ENCODE peak calls at places on chromosome 9, in four cellular contexts. One of them, this sample, is unnamed.

GRCh38 chr9:81848472-81848871 is 79.8 kb upstream of the SPATA31D4 start:
- DNase-seq in PC-9: no peak
- DNase-seq in AG04449: no peak
- DNase-seq in colonic mucosa: no peak
- DNase-seq in this sample: no peak

GRCh38 chr9:113462781-113463286 is 693 bp upstream of the RGS3 start:
- DNase-seq in AG04449: no peak
- DNase-seq in PC-9: no peak
- DNase-seq in colonic mucosa: no peak
- DNase-seq in this sample: no peak

GRCh38 chr9:86368871-86369521 is 14.8 kb upstream of the TUT7 start:
- DNase-seq in colonic mucosa: no peak
- DNase-seq in PC-9: no peak
- DNase-seq in AG04449: no peak
- DNase-seq in this sample: no peak

GRCh38 chr9:136438548-136438908 is 1.1 kb downstream of the INPP5E start:
- DNase-seq in colonic mucosa: no peak
- DNase-seq in PC-9: no peak
- DNase-seq in AG04449: no peak
- DNase-seq in this sample: no peak

GRCh38 chr9:123162359-123163345 is 105.7 kb downstream of the STRBP start:
- DNase-seq in PC-9: no peak
- DNase-seq in AG04449: no peak
- DNase-seq in colonic mucosa: no peak
- DNase-seq in this sample: no peak

GRCh38 chr9:92610470-92611420 is 59.2 kb downstream of the IPPK start:
- DNase-seq in PC-9: no peak
- DNase-seq in colonic mucosa: no peak
- DNase-seq in AG04449: no peak
- DNase-seq in this sample: no peak

GRCh38 chr9:73402081-73403028 is 250.7 kb downstream of the ANXA1 start:
- DNase-seq in colonic mucosa: no peak
- DNase-seq in AG04449: no peak
- DNase-seq in PC-9: peak; percentile 4
- DNase-seq in this sample: no peak

GRCh38 chr9:34650816-34651215 is 1.2 kb upstream of the IL11RA start:
- DNase-seq in colonic mucosa: no peak
- DNase-seq in AG04449: no peak
- DNase-seq in PC-9: no peak
- DNase-seq in this sample: no peak

GRCh38 chr9:107330420-107330819 is 47.3 kb downstream of the RAD23B start:
- DNase-seq in colonic mucosa: no peak
- DNase-seq in PC-9: no peak
- DNase-seq in AG04449: no peak
- DNase-seq in this sample: no peak

GRCh38 chr9:125568616-125569015 is 138.4 kb downstream of the MAPKAP1 start:
- DNase-seq in PC-9: no peak
- DNase-seq in AG04449: no peak
- DNase-seq in colonic mucosa: no peak
- DNase-seq in this sample: no peak

GRCh38 chr9:70049672-70050271 is 6.1 kb downstream of the MAMDC2 start:
- DNase-seq in PC-9: peak; percentile 10
- DNase-seq in colonic mucosa: peak; percentile 59
- DNase-seq in AG04449: no peak
- DNase-seq in this sample: no peak

GRCh38 chr9:129505270-129505881 is 115.5 kb downstream of the C9orf50 start:
- DNase-seq in colonic mucosa: no peak
- DNase-seq in PC-9: no peak
- DNase-seq in AG04449: no peak
- DNase-seq in this sample: no peak

GRCh38 chr9:83935276-83935890 is 14.2 kb upstream of the KIF27 start:
- DNase-seq in AG04449: no peak
- DNase-seq in PC-9: peak; percentile 50
- DNase-seq in colonic mucosa: no peak
- DNase-seq in this sample: no peak

DNA sequence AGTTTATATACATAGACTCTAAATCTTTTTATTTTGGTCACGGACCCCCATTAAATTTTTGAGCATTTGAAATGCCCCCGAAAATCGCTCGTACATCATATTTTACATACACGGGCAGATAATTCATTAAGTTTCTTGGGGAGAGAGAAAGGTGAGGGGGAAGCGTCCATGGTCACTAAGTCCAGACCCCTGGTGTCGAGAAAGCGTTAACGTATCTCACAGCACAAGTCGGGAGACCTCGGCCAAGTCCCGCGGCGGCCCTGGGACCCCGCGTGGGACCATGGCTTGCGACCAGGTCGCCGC is 794 bp downstream of the PTBP3 start:
- DNase-seq in AG04449: no peak
- DNase-seq in PC-9: no peak
- DNase-seq in colonic mucosa: no peak
- DNase-seq in this sample: no peak
- TF ChIP-seq CTCF in AG04449: no peak
- TF ChIP-seq CTCF in PC-9: no peak
- TF ChIP-seq CTCF in colonic mucosa: no peak
- TF ChIP-seq CTCF in this sample: no peak

GRCh38 chr9:127133739-127134167 is 11.3 kb upstream of the ANGPTL2 start:
- DNase-seq in AG04449: peak; percentile 69
- DNase-seq in colonic mucosa: no peak
- DNase-seq in PC-9: no peak
- DNase-seq in this sample: no peak

GRCh38 chr9:127136081-127136879 is 13.8 kb upstream of the ANGPTL2 start:
- DNase-seq in AG04449: no peak
- DNase-seq in colonic mucosa: no peak
- DNase-seq in PC-9: no peak
- DNase-seq in this sample: no peak

GRCh38 chr9:127132921-127133647 is 10.6 kb upstream of the ANGPTL2 start:
- DNase-seq in AG04449: no peak
- DNase-seq in PC-9: no peak
- DNase-seq in colonic mucosa: no peak
- DNase-seq in this sample: no peak

GRCh38 chr9:127136880-127137639 is 14.6 kb upstream of the ANGPTL2 start:
- DNase-seq in AG04449: no peak
- DNase-seq in colonic mucosa: no peak
- DNase-seq in PC-9: no peak
- DNase-seq in this sample: no peak

DNA sequence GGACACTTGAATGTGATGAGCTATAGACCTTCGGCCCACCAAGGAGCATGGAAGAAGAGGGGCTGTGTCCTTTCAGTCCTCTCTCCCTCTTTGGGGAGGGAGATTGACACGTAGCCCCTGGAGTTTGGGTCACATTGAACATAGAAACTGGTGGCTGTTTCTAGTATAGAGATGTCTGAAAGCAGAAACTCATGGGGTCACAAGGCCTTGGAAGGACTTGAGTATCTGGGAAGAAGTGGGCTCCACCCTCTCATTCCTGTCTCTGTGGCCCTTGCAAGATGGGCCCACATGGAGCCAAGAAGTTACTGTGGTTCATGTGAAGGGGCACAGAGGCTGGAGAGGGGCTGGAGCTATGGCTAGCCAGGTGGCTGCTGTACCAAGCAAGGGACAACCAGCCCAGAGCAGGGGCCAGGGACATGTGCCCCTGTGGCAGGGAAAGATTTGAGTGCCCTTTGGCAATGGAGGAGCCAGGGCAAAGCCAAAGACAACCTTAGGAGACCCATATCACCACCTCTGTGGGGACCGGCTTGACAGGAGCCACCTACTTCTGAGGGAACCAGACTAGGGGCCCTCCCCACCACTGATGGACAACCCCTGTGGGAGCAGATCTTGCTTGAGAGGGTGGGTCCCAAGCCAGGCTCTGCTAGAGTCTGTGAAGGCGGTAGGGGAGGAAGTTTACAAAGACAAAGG is 12.8 kb upstream of the ANGPTL2 start:
- DNase-seq in PC-9: no peak
- DNase-seq in AG04449: no peak
- DNase-seq in colonic mucosa: no peak
- DNase-seq in this sample: no peak
- H3K4me3 ChIP-seq in PC-9: no peak overlapping the region
- H3K4me3 ChIP-seq in AG04449: no peak overlapping the region
- H3K4me3 ChIP-seq in colonic mucosa: no peak overlapping the region
- H3K4me3 ChIP-seq in this sample: no peak overlapping the region

DNA sequence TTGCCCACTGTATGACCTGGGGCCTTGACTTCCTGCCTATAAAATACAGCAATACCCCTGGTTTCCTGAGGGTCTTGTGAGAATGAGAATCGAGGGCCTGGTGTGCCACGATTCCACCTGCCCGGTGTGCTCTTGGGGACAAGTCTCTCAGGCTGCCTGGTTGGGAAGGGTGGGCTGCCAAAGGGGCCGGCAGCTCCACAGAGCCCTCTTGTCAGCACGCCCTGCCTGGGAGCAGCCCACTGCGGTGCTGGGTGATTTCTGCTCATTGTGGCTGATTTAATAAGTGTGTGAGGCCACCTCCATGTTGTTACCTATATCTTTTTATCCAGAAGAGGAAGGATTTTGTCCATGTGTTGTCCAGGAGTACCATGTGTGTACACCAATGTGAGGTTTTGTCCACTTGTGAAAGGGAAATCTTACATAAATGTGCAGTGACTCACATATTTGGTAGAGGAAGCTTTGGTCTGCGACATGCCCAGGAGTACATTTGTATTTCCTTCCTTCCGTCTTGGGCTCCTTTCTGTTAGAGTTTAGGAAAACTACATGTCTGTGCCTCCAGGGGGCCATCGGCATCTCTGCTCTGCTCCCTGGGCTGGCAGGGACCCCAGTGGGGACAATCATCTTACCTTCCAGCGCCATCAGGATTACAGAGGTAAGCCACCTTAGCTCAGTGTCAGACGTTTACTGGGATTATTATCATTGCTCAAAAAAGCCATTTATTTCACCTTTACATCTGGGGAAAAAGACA is 108.6 kb downstream of the PHF2 start:
- DNase-seq in colonic mucosa: no peak
- DNase-seq in PC-9: no peak
- DNase-seq in AG04449: no peak
- DNase-seq in this sample: no peak
- TF ChIP-seq CTCF in colonic mucosa: no peak
- TF ChIP-seq CTCF in PC-9: no peak
- TF ChIP-seq CTCF in AG04449: peak; percentile 13
- TF ChIP-seq CTCF in this sample: peak; percentile 12

GRCh38 chr9:16258708-16259107 is 611.8 kb downstream of the BNC2 start:
- DNase-seq in PC-9: no peak
- DNase-seq in colonic mucosa: no peak
- DNase-seq in AG04449: no peak
- DNase-seq in this sample: no peak

GRCh38 chr9:16258191-16258590 is 612.3 kb downstream of the BNC2 start:
- DNase-seq in PC-9: no peak
- DNase-seq in AG04449: no peak
- DNase-seq in colonic mucosa: no peak
- DNase-seq in this sample: no peak

GRCh38 chr9:16254674-16255073 is 615.8 kb downstream of the BNC2 start:
- DNase-seq in colonic mucosa: no peak
- DNase-seq in PC-9: no peak
- DNase-seq in AG04449: no peak
- DNase-seq in this sample: no peak

GRCh38 chr9:16255217-16255616 is 615.3 kb downstream of the BNC2 start:
- DNase-seq in PC-9: no peak
- DNase-seq in AG04449: no peak
- DNase-seq in colonic mucosa: no peak
- DNase-seq in this sample: no peak

DNA sequence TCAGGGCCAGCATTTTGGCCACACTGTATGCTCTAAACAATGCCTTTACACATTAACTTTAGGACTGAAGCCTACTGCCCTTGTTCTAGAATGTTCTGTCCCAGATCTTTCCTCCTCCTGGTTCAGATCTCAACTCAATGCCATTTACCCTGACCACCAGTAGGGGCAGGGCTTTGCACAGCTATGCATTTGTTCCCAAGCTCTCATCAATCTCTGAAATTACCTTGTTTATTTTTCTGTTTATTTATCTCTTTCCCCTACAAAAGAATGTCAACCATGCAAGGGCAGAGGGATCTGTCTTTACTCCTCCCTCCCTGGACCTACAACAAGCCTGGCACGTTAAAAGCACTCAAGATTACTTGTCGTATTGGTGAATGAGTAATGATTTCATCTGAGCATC is 612.9 kb downstream of the BNC2 start:
- DNase-seq in colonic mucosa: no peak
- DNase-seq in AG04449: no peak
- DNase-seq in PC-9: no peak
- DNase-seq in this sample: no peak
- H3K4me3 ChIP-seq in colonic mucosa: no peak overlapping the region
- H3K4me3 ChIP-seq in AG04449: no peak overlapping the region
- H3K4me3 ChIP-seq in PC-9: no peak overlapping the region
- H3K4me3 ChIP-seq in this sample: no peak overlapping the region

DNA sequence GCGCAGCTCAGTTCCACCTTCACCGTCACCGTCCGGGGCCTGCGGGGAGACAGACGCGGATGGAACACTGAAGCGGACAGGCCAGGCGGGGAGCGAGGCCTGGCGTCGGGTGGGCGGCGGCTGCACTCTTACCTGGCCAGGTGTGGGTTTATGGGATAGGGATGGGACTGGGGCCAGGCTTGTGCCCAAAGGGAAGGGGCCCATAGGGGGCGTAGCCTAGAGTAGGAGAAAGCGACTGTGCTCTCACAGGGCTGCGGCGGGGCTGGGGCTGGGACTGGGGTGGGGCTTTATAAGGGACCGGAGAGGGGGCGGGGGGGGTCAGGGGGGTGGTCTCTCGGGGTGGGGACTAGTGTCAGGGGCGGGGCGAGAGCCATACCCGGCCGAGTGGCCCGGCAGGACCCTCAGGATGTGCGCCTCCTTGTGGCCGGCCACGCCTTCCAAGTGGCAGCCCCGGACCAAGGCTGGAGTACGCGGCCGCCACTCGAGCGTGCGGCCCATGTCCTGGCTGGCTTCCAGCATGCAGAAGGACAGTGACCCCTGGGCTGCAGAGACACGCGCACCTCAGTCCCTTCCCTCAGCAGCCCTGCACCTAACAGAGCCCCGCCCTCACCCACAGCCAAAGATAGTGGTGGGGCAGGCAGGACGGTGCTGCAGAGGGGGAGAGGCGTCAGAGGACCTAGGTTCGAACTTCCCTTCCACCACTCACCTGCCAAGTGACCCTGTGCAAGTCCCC is 22.8 kb downstream of the FPGS start:
- DNase-seq in AG04449: no peak
- DNase-seq in PC-9: no peak
- DNase-seq in colonic mucosa: peak; percentile 61
- DNase-seq in this sample: no peak
- TF ChIP-seq CTCF in AG04449: peak; percentile 33
- TF ChIP-seq CTCF in PC-9: no peak
- TF ChIP-seq CTCF in colonic mucosa: peak; percentile 27
- TF ChIP-seq CTCF in this sample: peak; percentile 57

GRCh38 chr9:121884057-121884512 is 209.0 kb downstream of the TTLL11 start:
- DNase-seq in colonic mucosa: no peak
- DNase-seq in AG04449: no peak
- DNase-seq in PC-9: no peak
- DNase-seq in this sample: no peak
- H3K4me3 ChIP-seq in colonic mucosa: no peak overlapping the region
- H3K4me3 ChIP-seq in AG04449: no peak overlapping the region
- H3K4me3 ChIP-seq in PC-9: no peak overlapping the region
- H3K4me3 ChIP-seq in this sample: no peak overlapping the region